ENCODE peak calls at places on chromosomes 1 and 21, in five cellular contexts. J is ureter, A is NCI-H526 treated with DMSO at 0.1 percent for 48 hours, S is cerebellum, X is immature natural killer cell. U is an unnamed sample.

GRCh38 chr1:241336335-241336734 is 20.7 kb downstream of the RGS7 start:
- DNase-seq in X (no peak), A (no peak), S (no peak), J (no peak), U (no peak)

GRCh38 chr1:226736908-226737818 is 1.9 kb downstream of the ITPKB start:
- DNase-seq in A (no peak), X (peak), J (peak), S (peak), U (peak)

GRCh38 chr1:47227370-47228232 is 4.4 kb downstream of the TAL1 start:
- DNase-seq in X (no peak), A (no peak), S (no peak), J (no peak), U (no peak)

GRCh38 chr1:197955486-197956394 is 38.6 kb downstream of the LHX9 start:
- DNase-seq in J (no peak), X (no peak), S (no peak), A (no peak), U (no peak)

GRCh38 chr1:55067914-55068313 is 28.6 kb downstream of the PCSK9 start:
- DNase-seq in A (no peak), X (no peak), S (no peak), J (no peak), U (no peak)

GRCh38 chr1:115929846-115930245 is 46.5 kb upstream of the SLC22A15 start:
- DNase-seq in S (no peak), X (no peak), J (no peak), A (no peak), U (no peak)

GRCh38 chr1:176954242-176954641 is 210.3 kb downstream of the ASTN1 start:
- DNase-seq in J (no peak), A (no peak), S (no peak), X (no peak), U (no peak)

GRCh38 chr1:11880911-11881748 is 22.4 kb upstream of the NPPB start:
- DNase-seq in S (no peak), J (no peak), X (no peak), A (no peak), U (no peak)

GRCh38 chr1:40344597-40344996 is 27.5 kb upstream of the COL9A2 start:
- DNase-seq in S (peak), X (no peak), A (no peak), J (peak), U (no peak)

GRCh38 chr1:199403421-199404116 is 623.9 kb upstream of the NR5A2 start:
- DNase-seq in J (no peak), A (no peak), S (peak), X (no peak), U (no peak)

GRCh38 chr1:39501666-39502065 is 10.2 kb downstream of the BMP8A start:
- DNase-seq in J (no peak), A (no peak), X (no peak), S (no peak), U (no peak)

GRCh38 chr1:58755468-58755872 is 28.4 kb downstream of the JUN start:
- DNase-seq in S (no peak), X (peak), A (no peak), J (peak), U (peak)

GRCh38 chr1:23393706-23394105 is 24.1 kb upstream of the ZNF436 start:
- DNase-seq in S (no peak), X (no peak), J (no peak), A (no peak), U (no peak)

GRCh38 chr1:17475729-17476128 is 36.3 kb upstream of the RCC2 start:
- DNase-seq in J (peak), S (no peak), A (no peak), X (no peak), U (no peak)

GRCh38 chr1:19232526-19232851 is 18.8 kb downstream of the EMC1 start:
- DNase-seq in X (no peak), S (no peak), A (no peak), J (peak), U (no peak)

GRCh38 chr1:8314346-8315280 is 3.3 kb upstream of the SLC45A1 start:
- DNase-seq in S (peak), X (peak), J (peak), A (peak), U (peak)

GRCh38 chr1:203325418-203326091 is 20.2 kb downstream of the BTG2 start:
- DNase-seq in A (no peak), S (no peak), X (no peak), J (peak), U (no peak)

GRCh38 chr1:98565951-98566350 is 95.6 kb upstream of the SNX7 start:
- DNase-seq in X (no peak), A (no peak), J (no peak), S (no peak), U (no peak)

GRCh38 chr1:226526801-226527595 is 21.6 kb upstream of the STUM start:
- DNase-seq in A (no peak), J (no peak), X (no peak), S (no peak), U (no peak)

GRCh38 chr1:235834620-235835019 is 32.1 kb downstream of the LYST start:
- DNase-seq in A (peak), J (no peak), S (no peak), X (no peak), U (no peak)

GRCh38 chr1:151147132-151147503 is 687 bp upstream of the SEMA6C start:
- DNase-seq in A (no peak), J (no peak), X (no peak), S (peak), U (no peak)

GRCh38 chr1:90722874-90723273 is 5.8 kb upstream of the BARHL2 start:
- DNase-seq in S (peak), X (no peak), A (no peak), J (no peak), U (no peak)

GRCh38 chr21:42670884-42671283 is 17.5 kb downstream of the PDE9A start:
- DNase-seq in S (no peak), A (no peak), X (no peak), J (no peak), U (no peak)

GRCh38 chr1:64403331-64403730 is 66.6 kb upstream of the CACHD1 start:
- DNase-seq in A (no peak), J (no peak), X (no peak), S (no peak), U (no peak)

GRCh38 chr1:15727021-15727420 is 9.0 kb upstream of the SLC25A34 start:
- DNase-seq in S (no peak), A (no peak), J (no peak), X (no peak), U (no peak)

GRCh38 chr1:48930011-48930410 is 153.3 kb upstream of the BEND5 start:
- DNase-seq in A (no peak), J (no peak), X (no peak), S (no peak), U (no peak)

GRCh38 chr1:56396524-56397067 is 182.8 kb downstream of the PLPP3 start:
- DNase-seq in J (no peak), S (no peak), X (no peak), A (no peak), U (no peak)

GRCh38 chr1:39694026-39694425 is 2.8 kb upstream of the HPCAL4 start:
- DNase-seq in J (no peak), A (no peak), X (no peak), S (no peak), U (no peak)

GRCh38 chr1:1219341-1219740 is 5.4 kb upstream of the TNFRSF4 start:
- DNase-seq in A (no peak), X (no peak), J (no peak), S (no peak), U (peak)

GRCh38 chr1:240766831-240767230 is 154.9 kb upstream of the GREM2 start:
- DNase-seq in A (no peak), S (no peak), X (no peak), J (no peak), U (no peak)

GRCh38 chr1:186925881-186926676 is 97.3 kb downstream of the PLA2G4A start:
- DNase-seq in S (no peak), A (no peak), J (no peak), X (no peak), U (no peak)

GRCh38 chr1:21651214-21652042 is 17.7 kb downstream of the RAP1GAP start:
- DNase-seq in J (no peak), X (peak), S (peak), A (no peak), U (peak)

GRCh38 chr1:113946112-113946511 is 17.0 kb downstream of the HIPK1 start:
- DNase-seq in J (no peak), S (no peak), X (no peak), A (no peak), U (no peak)

GRCh38 chr1:62530516-62531154 is 66.7 kb upstream of the ANGPTL3 start:
- DNase-seq in J (no peak), A (no peak), S (peak), X (no peak), U (no peak)

GRCh38 chr1:112141301-112141700 is 151.8 kb upstream of the KCND3 start:
- DNase-seq in A (no peak), S (no peak), J (no peak), X (no peak), U (no peak)

GRCh38 chr1:15106608-15107007 is 46.9 kb upstream of the TMEM51 start:
- DNase-seq in S (no peak), J (peak), A (no peak), X (no peak), U (no peak)